ENCODE peak calls at places on chromosomes 1 and 21, in eight cellular contexts. F is AG04450, C is keratinocyte, X is foreskin fibroblast, M is heart right ventricle, W is fibroblast of lung, Z is fibroblast of mammary gland, G is psoas muscle. K is an unnamed sample.

GRCh38 chr1:54054438-54054749 is 986 bp downstream of the TCEANC2 start:
- DNase-seq in X (no peak), C (no peak), G (no peak), Z (no peak), M (no peak), W (no peak), F (no peak), K (no peak)

GRCh38 chr1:64417828-64418227 is 52.1 kb upstream of the CACHD1 start:
- DNase-seq in W (no peak), Z (no peak), X (no peak), F (no peak), M (no peak), C (no peak), G (no peak), K (no peak)

GRCh38 chr1:201313086-201313485 is 29.8 kb downstream of the PKP1 start:
- DNase-seq in F (no peak), G (no peak), W (no peak), X (no peak), M (no peak), Z (no peak), C (no peak), K (no peak)

GRCh38 chr1:6967431-6968079 is 182.3 kb downstream of the CAMTA1 start:
- DNase-seq in Z (peak), G (no peak), C (no peak), W (no peak), M (no peak), X (no peak), F (no peak), K (no peak)

GRCh38 chr1:34759472-34760357 is at the start of gene GJB4:
- DNase-seq in F (no peak), C (peak), M (no peak), W (no peak), Z (no peak), G (no peak), X (no peak), K (no peak)

GRCh38 chr21:32348604-32349332 is 44.0 kb downstream of the URB1 start:
- DNase-seq in M (no peak), W (no peak), G (no peak), F (no peak), C (no peak), Z (no peak), X (no peak), K (no peak)

GRCh38 chr1:90561926-90562325 is 155.2 kb downstream of the BARHL2 start:
- DNase-seq in G (no peak), F (no peak), W (no peak), C (no peak), Z (no peak), X (no peak), M (no peak), K (no peak)

GRCh38 chr1:242242983-242243382 is 244.1 kb upstream of the MAP1LC3C start:
- DNase-seq in M (no peak), F (no peak), G (no peak), C (no peak), X (no peak), W (no peak), Z (no peak), K (no peak)

GRCh38 chr1:159869173-159869572 is 6.7 kb upstream of the VSIG8 start:
- DNase-seq in Z (peak), G (no peak), M (no peak), W (peak), F (no peak), C (peak), X (peak), K (no peak)

GRCh38 chr1:158353333-158354038 is at the start of gene CD1E:
- DNase-seq in Z (no peak), G (no peak), M (no peak), X (no peak), F (no peak), W (no peak), C (no peak), K (no peak)

GRCh38 chr1:187819081-187819480 is 990.3 kb downstream of the PLA2G4A start:
- DNase-seq in C (no peak), Z (no peak), X (no peak), F (no peak), G (no peak), W (no peak), M (no peak), K (no peak)

GRCh38 chr1:242004751-242005495 is 6.0 kb upstream of the MAP1LC3C start:
- DNase-seq in G (no peak), Z (no peak), M (no peak), C (no peak), W (no peak), X (no peak), F (no peak), K (no peak)

GRCh38 chr1:67552336-67552759 is 122.1 kb upstream of the SERBP1 start:
- DNase-seq in W (no peak), M (no peak), C (no peak), Z (no peak), G (no peak), X (no peak), F (no peak), K (no peak)

GRCh38 chr21:34204481-34205439 is 131.4 kb downstream of the MRPS6 start:
- DNase-seq in M (no peak), X (no peak), C (no peak), Z (no peak), F (no peak), G (no peak), W (no peak), K (no peak)

GRCh38 chr1:47257224-47257623 is 25.2 kb upstream of the TAL1 start:
- DNase-seq in Z (no peak), F (no peak), M (no peak), G (no peak), C (no peak), X (no peak), W (no peak), K (no peak)

GRCh38 chr1:225500589-225501192 is 72.9 kb upstream of the LBR start:
- DNase-seq in F (no peak), G (no peak), X (no peak), W (no peak), C (no peak), Z (no peak), M (no peak), K (no peak)

GRCh38 chr1:205313681-205314308 is 7.8 kb downstream of the NUAK2 start:
- DNase-seq in Z (peak), X (peak), M (peak), G (peak), C (no peak), F (peak), W (peak), K (peak)

GRCh38 chr1:28130901-28131300 is 42.5 kb upstream of the EYA3 start:
- DNase-seq in W (no peak), G (no peak), Z (no peak), F (no peak), M (no peak), X (no peak), C (no peak), K (no peak)

GRCh38 chr1:245860681-245861552 is 646.2 kb downstream of the SMYD3 start:
- DNase-seq in G (no peak), F (no peak), W (peak), X (peak), C (no peak), M (no peak), Z (peak), K (peak)

GRCh38 chr1:16607433-16607851 is 5.9 kb downstream of the NBPF1 start:
- DNase-seq in W (no peak), F (no peak), M (no peak), C (no peak), G (no peak), X (no peak), Z (no peak), K (no peak)

GRCh38 chr1:192682335-192682734 is 46.4 kb downstream of the RGS13 start:
- DNase-seq in W (no peak), Z (no peak), F (no peak), X (no peak), G (no peak), M (no peak), C (no peak), K (no peak)

GRCh38 chr1:162284206-162284955 is 92.3 kb downstream of the SPATA46 start:
- DNase-seq in G (no peak), C (no peak), F (no peak), M (no peak), Z (no peak), W (no peak), X (no peak), K (no peak)

GRCh38 chr1:72186733-72187307 is 95.5 kb downstream of the NEGR1 start:
- DNase-seq in F (no peak), M (no peak), Z (peak), G (no peak), X (peak), W (peak), C (no peak), K (peak)

GRCh38 chr1:54118704-54119103 is 34.1 kb downstream of the CDCP2 start:
- DNase-seq in G (no peak), W (peak), F (no peak), M (no peak), Z (peak), X (peak), C (no peak), K (peak)

GRCh38 chr1:29752141-29752540 is 515.8 kb downstream of the PTPRU start:
- DNase-seq in G (no peak), C (no peak), X (no peak), W (no peak), F (no peak), M (no peak), Z (no peak), K (no peak)

GRCh38 chr1:243713470-243714186 is 136.4 kb downstream of the AKT3 start:
- DNase-seq in Z (peak), G (no peak), W (peak), C (no peak), M (no peak), F (no peak), X (no peak), K (peak)

GRCh38 chr1:32538887-32539583 is at the start of gene ZBTB8A:
- DNase-seq in Z (peak), M (peak), F (no peak), G (peak), X (peak), W (peak), C (no peak), K (peak)

GRCh38 chr1:102045752-102046151 is 49.0 kb upstream of the OLFM3 start:
- DNase-seq in X (no peak), M (no peak), G (no peak), F (no peak), Z (no peak), C (no peak), W (no peak), K (no peak)

GRCh38 chr1:14733779-14734140 is 135.3 kb downstream of the KAZN start:
- DNase-seq in W (no peak), Z (no peak), F (no peak), G (no peak), X (no peak), C (no peak), M (no peak), K (no peak)

GRCh38 chr1:23910553-23911246 is 2.5 kb downstream of the CNR2 start:
- DNase-seq in G (no peak), W (no peak), Z (no peak), X (no peak), C (no peak), M (no peak), F (no peak), K (no peak)

GRCh38 chr21:34606051-34606450 is 8.9 kb downstream of the RCAN1 start:
- DNase-seq in G (no peak), M (no peak), W (no peak), Z (no peak), C (no peak), X (no peak), F (no peak), K (no peak)

GRCh38 chr1:214582289-214582891 is 20.6 kb upstream of the CENPF start:
- DNase-seq in Z (no peak), F (no peak), C (no peak), X (no peak), G (no peak), W (no peak), M (no peak), K (no peak)

GRCh38 chr1:66747500-66747899 is 4.8 kb upstream of the DYNLT5 start:
- DNase-seq in X (no peak), F (no peak), M (no peak), W (no peak), C (no peak), Z (peak), G (no peak), K (no peak)

GRCh38 chr21:41879190-41879998 is at the start of gene PRDM15:
- DNase-seq in C (no peak), Z (peak), W (peak), X (peak), G (peak), F (peak), M (peak), K (peak)

GRCh38 chr1:44507490-44508396 is 102.7 kb downstream of the RNF220 start:
- DNase-seq in W (no peak), X (no peak), M (no peak), G (no peak), Z (no peak), C (no peak), F (no peak), K (no peak)
- H3K4me3 ChIP-seq in W (no peak), X (no peak), M (no peak), G (no peak), Z (no peak), C (no peak), F (no peak), K (no peak)

GRCh38 chr1:156703741-156704140 is 1.6 kb downstream of the CRABP2 start:
- DNase-seq in X (no peak), Z (no peak), F (no peak), M (no peak), C (no peak), W (no peak), G (no peak), K (no peak)
- TF ChIP-seq CTCF in X (no peak), Z (no peak), F (no peak), M (no peak), C (no peak), W (no peak), G (no peak), K (no peak)

DNA sequence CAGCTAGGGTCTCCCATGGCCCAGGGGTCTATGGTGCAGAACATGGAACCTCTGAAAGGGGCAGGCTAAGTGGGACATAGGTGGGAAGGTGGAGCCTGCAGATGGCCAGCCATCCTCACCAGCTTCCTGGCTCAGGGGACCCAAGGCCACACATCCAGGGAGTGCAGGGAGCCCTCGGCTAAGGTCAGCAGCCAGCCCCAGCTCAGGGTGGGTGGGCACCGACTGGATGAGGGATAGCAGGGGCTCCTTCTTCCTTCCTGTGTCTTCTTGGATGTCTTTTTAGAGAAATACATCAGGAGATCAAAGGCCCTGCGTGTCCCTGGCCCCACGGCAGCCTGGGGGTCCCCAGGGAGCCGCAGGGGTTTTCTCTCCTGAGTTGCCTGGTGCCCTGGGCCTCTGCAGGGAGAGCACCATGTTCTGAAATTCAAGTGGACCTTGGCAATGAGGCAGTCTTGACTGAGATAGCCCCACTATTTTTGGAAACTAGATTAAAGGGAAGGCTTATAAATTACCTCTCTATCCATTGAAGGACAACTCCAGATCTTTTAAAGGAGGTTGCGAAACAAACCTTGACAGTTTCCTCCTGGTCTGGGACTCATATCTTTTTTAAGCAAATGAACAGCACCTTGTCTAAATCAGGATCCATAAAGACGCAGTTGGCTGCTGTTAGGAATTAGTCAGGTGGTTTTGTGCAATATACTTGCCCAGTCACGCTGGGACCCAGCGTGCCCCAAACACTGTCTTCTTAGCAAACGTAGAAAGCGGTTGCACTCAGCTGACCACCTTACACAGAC is 242.4 kb downstream of the TOMM20 start:
- DNase-seq in C (peak), F (no peak), M (no peak), G (peak), X (no peak), W (no peak), Z (peak), K (peak)
- H3K4me3 ChIP-seq in C (no peak), F (no peak), M (no peak), G (peak), X (no peak), W (no peak), Z (no peak), K (no peak)

GRCh38 chr1:100443739-100444571 is 91.6 kb downstream of the CDC14A start:
- DNase-seq in G (no peak), M (no peak), F (peak), X (peak), C (no peak), Z (peak), W (peak), K (peak)

GRCh38 chr1:100441651-100442050 is 89.3 kb downstream of the CDC14A start:
- DNase-seq in F (no peak), M (no peak), C (no peak), W (no peak), Z (no peak), G (no peak), X (no peak), K (no peak)

GRCh38 chr1:100438789-100439188 is 86.5 kb downstream of the CDC14A start:
- DNase-seq in C (no peak), M (no peak), Z (no peak), X (no peak), G (no peak), W (no peak), F (no peak), K (no peak)

GRCh38 chr1:100438375-100438774 is 86.1 kb downstream of the CDC14A start:
- DNase-seq in G (no peak), W (no peak), X (no peak), M (no peak), F (no peak), C (no peak), Z (no peak), K (no peak)

GRCh38 chr1:100440075-100440809 is 87.9 kb downstream of the CDC14A start:
- DNase-seq in G (no peak), Z (no peak), F (no peak), M (no peak), W (no peak), X (no peak), C (no peak), K (no peak)
- TF ChIP-seq CTCF in G (no peak), Z (no peak), F (no peak), M (no peak), W (no peak), X (no peak), C (no peak), K (no peak)

GRCh38 chr1:75133754-75134655 is at the start of gene LHX8:
- DNase-seq in W (peak), G (no peak), Z (no peak), X (no peak), M (no peak), C (no peak), F (no peak), K (no peak)
- H3K4me3 ChIP-seq in W (peak), G (peak), Z (no peak), X (peak), M (peak), C (no peak), F (peak), K (no peak)

GRCh38 chr1:212967767-212968166 is 17.4 kb downstream of the VASH2 start:
- DNase-seq in G (no peak), X (peak), F (no peak), W (peak), C (no peak), Z (peak), M (no peak), K (peak)
- TF ChIP-seq CTCF in G (peak), X (peak), F (peak), W (peak), C (peak), Z (peak), M (peak), K (peak)

GRCh38 chr1:25525360-25525688 is 18.1 kb upstream of the LDLRAP1 start:
- DNase-seq in M (no peak), G (no peak), F (no peak), C (no peak), W (no peak), Z (no peak), X (no peak), K (no peak)

GRCh38 chr1:25526753-25527152 is 16.7 kb upstream of the LDLRAP1 start:
- DNase-seq in G (no peak), C (no peak), M (no peak), F (no peak), X (no peak), Z (no peak), W (no peak), K (no peak)

GRCh38 chr1:25527946-25528595 is 15.3 kb upstream of the LDLRAP1 start:
- DNase-seq in F (no peak), M (no peak), Z (no peak), C (no peak), W (no peak), G (no peak), X (no peak), K (no peak)

GRCh38 chr1:25528881-25529517 is 14.4 kb upstream of the LDLRAP1 start:
- DNase-seq in C (no peak), M (no peak), Z (no peak), F (no peak), G (no peak), W (no peak), X (no peak), K (no peak)

GRCh38 chr1:25527226-25527846 is 16.1 kb upstream of the LDLRAP1 start:
- DNase-seq in G (no peak), X (no peak), Z (no peak), M (no peak), C (no peak), W (no peak), F (no peak), K (no peak)
- H3K4me3 ChIP-seq in G (no peak), X (no peak), Z (no peak), M (no peak), C (no peak), W (no peak), F (no peak), K (no peak)